ENCODE peak calls at places on chromosome 5, in nine cellular contexts. V, X, Z, U, L, S, P, C and D are unnamed samples.

GRCh38 chr5:36373527-36374086 is 71.9 kb upstream of the RANBP3L start:
- DNase-seq in V (peak; percentile 94), X (peak; percentile 82), Z (no peak), U (no peak), L (peak; percentile 53), S (no peak), P (peak; percentile 93), C (no peak), D (no peak)

GRCh38 chr5:60325870-60326269 is 374.1 kb downstream of the DEPDC1B start:
- DNase-seq in V (no peak), X (no peak), Z (no peak), U (no peak), L (no peak), S (no peak), P (no peak), C (no peak), D (no peak)

GRCh38 chr5:80076131-80077101 is 41.3 kb downstream of the THBS4 start:
- DNase-seq in V (no peak), X (no peak), Z (no peak), U (no peak), L (no peak), S (no peak), P (no peak), C (no peak), D (no peak)

GRCh38 chr5:115490601-115491000 is 54.0 kb downstream of the FEM1C start:
- DNase-seq in V (no peak), X (no peak), Z (no peak), U (no peak), L (no peak), S (no peak), P (no peak), C (no peak), D (no peak)

GRCh38 chr5:113487779-113488644 is at the start of gene MCC:
- DNase-seq in V (peak; percentile 50), X (peak; percentile 76), Z (peak; percentile 70), U (no peak), L (peak; percentile 58), S (peak; percentile 95), P (peak; percentile 48), C (peak; percentile 51), D (peak; percentile 32)

GRCh38 chr5:150510460-150511263 is 2.7 kb downstream of the NDST1 start:
- DNase-seq in V (no peak), X (no peak), Z (no peak), U (no peak), L (no peak), S (no peak), P (no peak), C (no peak), D (no peak)

GRCh38 chr5:180291943-180292831 is at the start of gene MAPK9:
- DNase-seq in V (peak; percentile 63), X (peak; percentile 79), Z (peak; percentile 14), U (peak; percentile 93), L (peak; percentile 69), S (peak; percentile 90), P (peak; percentile 74), C (peak; percentile 98), D (peak; percentile 94)

GRCh38 chr5:151758141-151758429 is 346 bp downstream of the ATOX1 start:
- DNase-seq in V (no peak), X (no peak), Z (no peak), U (no peak), L (no peak), S (peak; percentile 36), P (no peak), C (no peak), D (no peak)

GRCh38 chr5:54756796-54757402 is 228.5 kb downstream of the ESM1 start:
- DNase-seq in V (no peak), X (no peak), Z (no peak), U (no peak), L (no peak), S (no peak), P (no peak), C (no peak), D (no peak)

GRCh38 chr5:179795049-179795862 is 1.5 kb downstream of the LTC4S start:
- DNase-seq in V (no peak), X (peak; percentile 47), Z (no peak), U (peak; percentile 68), L (peak; percentile 38), S (no peak), P (no peak), C (peak; percentile 45), D (no peak)

GRCh38 chr5:43973908-43974307 is 370.9 kb downstream of the NNT start:
- DNase-seq in V (no peak), X (no peak), Z (no peak), U (no peak), L (no peak), S (no peak), P (no peak), C (no peak), D (no peak)

GRCh38 chr5:131150408-131150807 is 14.6 kb downstream of the HINT1 start:
- DNase-seq in V (no peak), X (no peak), Z (no peak), U (no peak), L (no peak), S (no peak), P (no peak), C (no peak), D (no peak)

GRCh38 chr5:57082441-57083067 is 91.3 kb upstream of the GPBP1 start:
- DNase-seq in V (no peak), X (peak; percentile 47), Z (no peak), U (peak; percentile 8), L (no peak), S (no peak), P (no peak), C (no peak), D (no peak)
- TF ChIP-seq CTCF in V (no peak), X (peak; percentile 51), Z (no peak), U (peak; percentile 48), L (no peak), S (no peak), P (no peak), C (no peak), D (no peak)

DNA sequence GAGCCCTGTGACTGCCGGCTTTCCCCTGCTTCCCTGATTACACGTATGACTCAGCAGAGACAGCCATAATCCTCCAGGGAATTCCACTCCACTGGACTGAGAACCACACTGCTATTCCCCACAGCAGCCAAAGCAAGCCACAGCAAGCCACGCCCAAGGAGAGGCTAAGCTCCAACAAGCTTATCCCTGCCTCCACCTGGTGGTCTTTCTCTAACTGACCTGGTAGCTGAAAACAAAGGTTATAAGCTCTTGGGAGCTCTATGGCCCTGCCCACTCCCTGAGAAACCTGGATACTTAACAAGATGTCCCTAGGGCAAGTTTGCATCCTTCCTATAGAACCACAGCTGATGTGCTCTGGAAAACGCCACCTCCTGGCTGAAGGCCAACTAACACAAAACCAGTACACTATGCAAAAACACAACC is 613.7 kb upstream of the CDH18 start:
- DNase-seq in V (no peak), X (peak; percentile 47), Z (no peak), U (no peak), L (no peak), S (peak; percentile 29), P (no peak), C (no peak), D (no peak)
- TF ChIP-seq CTCF in V (no peak), X (peak; percentile 28), Z (no peak), U (peak; percentile 25), L (no peak), S (no peak), P (no peak), C (no peak), D (no peak)

GRCh38 chr5:171226864-171227263 is 82.2 kb upstream of the TLX3 start:
- DNase-seq in V (no peak), X (no peak), Z (no peak), U (no peak), L (no peak), S (no peak), P (no peak), C (no peak), D (no peak)

GRCh38 chr5:171223927-171224326 is 85.1 kb upstream of the TLX3 start:
- DNase-seq in V (no peak), X (no peak), Z (no peak), U (no peak), L (no peak), S (no peak), P (no peak), C (no peak), D (no peak)

GRCh38 chr5:171221931-171222330 is 87.1 kb upstream of the TLX3 start:
- DNase-seq in V (no peak), X (no peak), Z (no peak), U (no peak), L (no peak), S (no peak), P (no peak), C (no peak), D (no peak)

GRCh38 chr5:171226096-171226495 is 83.0 kb upstream of the TLX3 start:
- DNase-seq in V (no peak), X (peak; percentile 28), Z (no peak), U (no peak), L (no peak), S (no peak), P (no peak), C (no peak), D (no peak)
- TF ChIP-seq CTCF in V (no peak), X (peak; percentile 64), Z (peak; percentile 25), U (peak; percentile 55), L (no peak), S (no peak), P (no peak), C (no peak), D (no peak)

DNA sequence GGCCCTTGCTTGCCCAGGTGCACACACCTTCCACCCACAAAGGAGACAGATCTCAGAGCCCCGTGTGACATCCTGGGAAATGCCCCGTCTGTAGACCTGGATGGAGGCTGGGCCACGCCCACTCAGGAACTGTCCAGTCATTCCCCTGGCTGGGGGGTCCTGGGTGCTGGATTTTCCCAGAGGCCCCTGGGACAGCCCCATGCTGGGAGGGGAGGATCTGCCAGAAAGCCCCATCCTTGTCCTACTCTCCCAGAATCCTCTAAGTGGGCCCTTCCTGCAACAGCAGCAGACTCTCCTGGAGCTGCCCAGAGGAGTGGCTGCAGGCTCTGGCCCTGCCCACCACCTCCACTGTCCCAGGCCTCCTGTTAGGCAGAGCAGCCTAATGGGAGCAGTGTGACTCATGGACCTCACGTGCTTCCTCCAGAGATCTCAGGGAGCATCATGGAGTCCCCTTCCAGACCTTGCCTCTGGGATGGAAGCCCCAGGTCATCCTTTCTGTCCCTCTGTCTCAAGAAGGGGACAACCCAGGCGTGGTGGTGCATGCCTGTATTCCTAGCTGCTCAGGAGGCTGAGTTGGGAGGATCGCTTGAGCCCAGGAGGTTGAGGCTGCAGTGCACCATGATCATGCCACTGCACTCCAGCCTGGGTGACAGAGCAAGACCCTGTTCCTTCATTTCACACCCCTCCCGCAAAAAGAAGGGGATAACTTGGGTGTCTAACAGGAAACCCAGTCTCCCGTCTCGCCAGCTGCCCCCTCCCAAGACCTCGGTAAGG is 51.7 kb downstream of the JADE2 start:
- DNase-seq in V (no peak), X (peak; percentile 34), Z (no peak), U (no peak), L (no peak), S (no peak), P (no peak), C (no peak), D (no peak)
- TF ChIP-seq CTCF in V (no peak), X (no peak), Z (no peak), U (no peak), L (no peak), S (no peak), P (no peak), C (no peak), D (no peak)